ENCODE peak calls at places on chromosomes 5 and 9, in four cellular contexts. G is H1, I is HCT116, X is GM12878. T is an unnamed sample.

GRCh38 chr9:4380406-4380805 is 80.5 kb upstream of the GLIS3 start:
- DNase-seq in X (no peak), I (no peak), G (no peak), T (no peak)

GRCh38 chr5:58774979-58775378 is 192.1 kb downstream of the RAB3C start:
- DNase-seq in G (no peak), X (no peak), I (no peak), T (no peak)

GRCh38 chr9:133428579-133429215 is 6.5 kb downstream of the ADAMTS13 start:
- DNase-seq in I (no peak), X (no peak), G (peak), T (peak)

GRCh38 chr9:72441296-72442211 is 76.5 kb upstream of the ZFAND5 start:
- DNase-seq in I (no peak), X (no peak), G (no peak), T (no peak)

GRCh38 chr5:1323803-1324173 is 21.1 kb downstream of the CLPTM1L start:
- DNase-seq in G (no peak), I (no peak), X (no peak), T (no peak)

GRCh38 chr5:89441965-89442364 is 559.0 kb upstream of the MEF2C start:
- DNase-seq in I (no peak), X (no peak), G (no peak), T (no peak)

GRCh38 chr9:127518091-127518856 is 67.0 kb downstream of the LRSAM1 start:
- DNase-seq in I (no peak), G (no peak), X (peak), T (no peak)

GRCh38 chr5:65611524-65611923 is 12.6 kb downstream of the TRIM23 start:
- DNase-seq in I (no peak), G (no peak), X (no peak), T (no peak)

GRCh38 chr9:1947438-1947837 is 67.7 kb upstream of the SMARCA2 start:
- DNase-seq in X (no peak), G (no peak), I (no peak), T (no peak)

GRCh38 chr5:180639287-180639686 is 10.1 kb downstream of the FLT4 start:
- DNase-seq in G (no peak), I (no peak), X (no peak), T (no peak)

GRCh38 chr9:99052849-99053715 is 51.8 kb upstream of the TGFBR1 start:
- DNase-seq in X (no peak), G (no peak), I (no peak), T (no peak)

GRCh38 chr9:75239176-75239575 is 150.9 kb downstream of the OSTF1 start:
- DNase-seq in I (no peak), G (no peak), X (no peak), T (no peak)

GRCh38 chr5:6118691-6119090 is 259.7 kb downstream of the MED10 start:
- DNase-seq in G (no peak), I (no peak), X (no peak), T (no peak)

GRCh38 chr9:114361542-114361941 is 26.2 kb downstream of the AKNA start:
- DNase-seq in I (no peak), G (no peak), X (no peak), T (no peak)

GRCh38 chr5:23208959-23209431 is 298.4 kb upstream of the PRDM9 start:
- DNase-seq in I (no peak), G (peak), X (peak), T (peak)

GRCh38 chr9:27278374-27278773 is 18.6 kb downstream of the EQTN start:
- DNase-seq in I (no peak), G (no peak), X (no peak), T (no peak)

GRCh38 chr5:1915316-1915715 is 32.6 kb upstream of the IRX4 start:
- DNase-seq in G (no peak), X (no peak), I (no peak), T (no peak)

GRCh38 chr9:111961575-111961974 is 65.0 kb downstream of the UGCG start:
- DNase-seq in X (no peak), G (no peak), I (peak), T (no peak)

GRCh38 chr9:134089972-134090371 is 22.1 kb upstream of the BRD3 start:
- DNase-seq in I (no peak), X (no peak), G (no peak), T (no peak)

GRCh38 chr9:78286946-78287388 is 10.0 kb upstream of the PSAT1 start:
- DNase-seq in X (no peak), I (no peak), G (no peak), T (no peak)

GRCh38 chr5:39578887-39579497 is 154.2 kb upstream of the DAB2 start:
- DNase-seq in G (no peak), X (no peak), I (peak), T (no peak)

GRCh38 chr5:108588323-108588722 is 159.4 kb upstream of the FER start:
- DNase-seq in G (no peak), I (no peak), X (no peak), T (no peak)

GRCh38 chr5:82257729-82258128 is 20.4 kb downstream of the RPS23 start:
- DNase-seq in G (no peak), I (no peak), X (no peak), T (no peak)

GRCh38 chr9:16290169-16290568 is 580.3 kb downstream of the BNC2 start:
- DNase-seq in I (no peak), X (peak), G (no peak), T (no peak)

GRCh38 chr5:39716532-39716971 is 291.8 kb upstream of the DAB2 start:
- DNase-seq in I (peak), G (peak), X (no peak), T (peak)

GRCh38 chr5:65809817-65810531 is 88.0 kb downstream of the NLN start:
- DNase-seq in G (no peak), I (no peak), X (no peak), T (no peak)

GRCh38 chr9:94014845-94015244 is 59.7 kb upstream of the BARX1 start:
- DNase-seq in I (no peak), X (no peak), G (no peak), T (no peak)

GRCh38 chr9:18748106-18748719 is 274.3 kb downstream of the ADAMTSL1 start:
- DNase-seq in I (no peak), G (no peak), X (no peak), T (no peak)

GRCh38 chr9:127589955-127590370 is 22.1 kb upstream of the STXBP1 start:
- DNase-seq in X (no peak), I (no peak), G (peak), T (peak)

GRCh38 chr9:112065781-112066606 is 109.1 kb downstream of the SUSD1 start:
- DNase-seq in G (no peak), I (peak), X (no peak), T (peak)

GRCh38 chr5:180027449-180028089 is 44.0 kb downstream of the RNF130 start:
- DNase-seq in I (no peak), G (no peak), X (no peak), T (no peak)

GRCh38 chr9:22214021-22214420 is 204.9 kb upstream of the CDKN2B start:
- DNase-seq in X (no peak), I (no peak), G (no peak), T (no peak)

GRCh38 chr9:118689280-118689679 is 680.0 kb downstream of the BRINP1 start:
- DNase-seq in X (no peak), G (no peak), I (no peak), T (no peak)

GRCh38 chr5:179572386-179572785 is 22.0 kb downstream of the RUFY1 start:
- DNase-seq in I (no peak), G (no peak), X (no peak), T (no peak)

GRCh38 chr9:90458485-90458884 is 184.1 kb downstream of the DIRAS2 start:
- DNase-seq in X (no peak), G (no peak), I (peak), T (peak)

GRCh38 chr5:9716838-9717281 is 86.7 kb upstream of the TAS2R1 start:
- DNase-seq in X (peak), G (no peak), I (no peak), T (no peak)

GRCh38 chr9:107638496-107638895 is 148.9 kb upstream of the KLF4 start:
- DNase-seq in I (no peak), X (no peak), G (no peak), T (no peak)

GRCh38 chr5:172469697-172470096 is 15.4 kb upstream of the SH3PXD2B start:
- DNase-seq in G (no peak), X (no peak), I (no peak), T (no peak)
- TF ChIP-seq ATF3 in G (no peak), X (no peak), I (no peak), T (no peak)

DNA sequence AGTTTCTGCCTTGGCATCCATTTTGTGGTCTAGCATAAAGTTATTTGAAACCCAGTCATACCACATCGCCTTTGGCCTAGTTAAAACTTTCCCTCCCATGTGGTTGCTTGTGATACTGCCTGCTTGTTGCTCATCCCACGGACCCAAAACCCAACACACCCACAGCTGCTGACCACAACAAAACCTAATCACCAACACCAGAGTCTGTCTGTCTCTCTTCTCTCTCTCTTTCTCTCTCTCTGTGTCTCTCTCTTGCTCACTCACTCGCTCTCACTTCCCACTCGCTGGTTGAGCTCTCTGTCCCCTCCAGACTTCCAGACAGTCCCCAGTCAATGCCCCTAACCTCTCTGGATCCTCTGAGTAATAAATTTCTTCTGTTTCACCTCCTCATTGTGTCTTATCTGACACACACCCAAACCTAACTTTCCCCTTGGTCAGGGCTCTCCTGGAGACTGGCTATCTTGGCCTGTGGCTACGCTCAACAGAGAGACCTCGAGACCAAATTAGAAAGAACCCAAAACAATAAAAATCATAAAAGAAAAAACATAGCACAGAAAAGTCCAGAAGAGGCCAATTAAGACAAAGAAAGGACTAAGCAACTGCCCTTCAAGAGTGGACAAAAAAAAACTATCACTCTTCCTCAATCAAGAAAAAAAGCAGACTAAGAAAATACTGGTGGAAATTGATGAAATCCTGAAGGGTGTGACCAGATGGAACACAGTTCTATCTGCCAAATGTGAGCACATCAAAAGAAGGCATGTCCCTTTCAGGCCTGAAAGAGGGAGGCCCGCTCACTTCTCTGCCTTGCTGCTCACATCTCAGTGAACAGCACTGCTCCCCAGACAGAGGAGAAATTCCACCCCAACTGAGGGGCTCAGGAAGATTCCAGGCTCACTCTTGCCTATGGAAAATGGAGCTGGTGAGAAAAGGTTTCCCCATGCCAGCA is 41.4 kb downstream of the TTLL11 start:
- DNase-seq in G (no peak), X (peak), I (no peak), T (no peak)
- TF ChIP-seq ATF3 in G (no peak), X (no peak), I (no peak), T (no peak)

GRCh38 chr9:123046796-123047195 is 13.3 kb downstream of the GPR21 start:
- DNase-seq in I (no peak), X (no peak), G (no peak), T (no peak)
- TF ChIP-seq ATF3 in I (no peak), X (no peak), G (no peak), T (no peak)

GRCh38 chr9:33239922-33240321 is at the start of gene SPINK4:
- DNase-seq in X (no peak), G (no peak), I (no peak), T (no peak)
- TF ChIP-seq ATF3 in X (no peak), G (no peak), I (no peak), T (no peak)

GRCh38 chr5:126044931-126045565 is 378.2 kb upstream of the GRAMD2B start:
- DNase-seq in I (no peak), X (no peak), G (no peak), T (no peak)

GRCh38 chr5:126043684-126044083 is 379.5 kb upstream of the GRAMD2B start:
- DNase-seq in G (no peak), X (no peak), I (no peak), T (no peak)

GRCh38 chr5:126046275-126046674 is 376.9 kb upstream of the GRAMD2B start:
- DNase-seq in G (no peak), I (no peak), X (no peak), T (no peak)

GRCh38 chr5:126046996-126047395 is 376.2 kb upstream of the GRAMD2B start:
- DNase-seq in X (no peak), G (no peak), I (no peak), T (no peak)

GRCh38 chr5:126044111-126044668 is 379.0 kb upstream of the GRAMD2B start:
- DNase-seq in G (no peak), X (no peak), I (no peak), T (no peak)
- TF ChIP-seq ATF3 in G (no peak), X (no peak), I (no peak), T (no peak)

DNA sequence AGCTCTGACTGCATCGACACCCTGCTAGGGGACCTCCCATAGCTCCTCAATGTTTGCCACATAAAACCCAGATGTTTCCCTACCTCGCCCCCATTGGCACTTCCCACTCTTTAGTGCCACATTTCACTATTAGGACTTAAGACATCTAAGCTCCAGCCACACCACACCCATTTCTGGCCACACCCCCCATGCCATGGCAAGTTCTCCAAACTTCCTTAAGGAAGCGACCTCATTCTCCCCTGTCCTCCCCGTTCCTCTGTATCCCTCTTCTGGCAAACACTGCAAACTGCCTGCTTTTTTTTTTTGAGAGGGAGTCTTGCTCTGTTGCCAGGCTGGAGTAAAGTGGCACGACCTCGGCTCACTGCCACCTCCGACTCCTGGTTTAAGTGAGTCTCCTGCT is 62.9 kb downstream of the USP20 start:
- DNase-seq in I (no peak), X (no peak), G (no peak), T (no peak)
- TF ChIP-seq ATF3 in I (no peak), X (no peak), G (no peak), T (no peak)

T was measured in WTC11.